ENCODE peak calls at places on chromosomes 7 and 10, in ten cellular contexts. Q is spleen, Y is Calu3, E is AG09309, W is thoracic aorta, A is uterus, S is endothelial cell, X is left lung, R is right atrium auricular region, J is BJ. O is an unnamed sample.

GRCh38 chr7:129949292-129950133 is 3.2 kb downstream of the UBE2H start:
- DNase-seq in Q (no peak), Y (peak), E (no peak), W (no peak), A (peak), S (peak), X (no peak), R (no peak), J (peak), O (peak)

GRCh38 chr7:43454936-43455518 is 127.9 kb upstream of the STK17A start:
- DNase-seq in Q (no peak), Y (peak), E (no peak), W (no peak), A (no peak), S (no peak), X (no peak), R (no peak), J (peak), O (peak)

GRCh38 chr7:19915596-19915995 is 142.2 kb upstream of the TMEM196 start:
- DNase-seq in Q (no peak), Y (no peak), E (no peak), W (no peak), A (no peak), S (no peak), X (no peak), R (no peak), J (no peak), O (no peak)

GRCh38 chr10:62178568-62178967 is 90.1 kb downstream of the RTKN2 start:
- DNase-seq in Q (no peak), Y (no peak), E (no peak), W (no peak), A (no peak), S (no peak), X (no peak), R (no peak), J (no peak), O (no peak)

GRCh38 chr10:111098679-111099437 is 22.0 kb downstream of the ADRA2A start:
- DNase-seq in Q (no peak), Y (peak), E (no peak), W (no peak), A (no peak), S (no peak), X (no peak), R (no peak), J (no peak), O (no peak)

GRCh38 chr10:767211-767610 is 77.7 kb upstream of the DIP2C start:
- DNase-seq in Q (no peak), Y (no peak), E (no peak), W (no peak), A (no peak), S (no peak), X (no peak), R (no peak), J (no peak), O (no peak)

GRCh38 chr7:113793171-113793570 is 125.6 kb downstream of the PPP1R3A start:
- DNase-seq in Q (no peak), Y (no peak), E (no peak), W (no peak), A (no peak), S (no peak), X (no peak), R (no peak), J (no peak), O (no peak)

GRCh38 chr10:77139145-77139692 is 498.4 kb downstream of the KCNMA1 start:
- DNase-seq in Q (no peak), Y (no peak), E (no peak), W (no peak), A (no peak), S (no peak), X (no peak), R (no peak), J (peak), O (no peak)

GRCh38 chr10:85187047-85187446 is 858.7 kb downstream of the CCSER2 start:
- DNase-seq in Q (no peak), Y (no peak), E (no peak), W (no peak), A (no peak), S (no peak), X (no peak), R (no peak), J (no peak), O (no peak)

GRCh38 chr7:30989008-30989823 is 25.5 kb downstream of the GHRHR start:
- DNase-seq in Q (no peak), Y (no peak), E (no peak), W (no peak), A (no peak), S (no peak), X (no peak), R (no peak), J (no peak), O (no peak)

GRCh38 chr10:89129850-89130396 is 77.2 kb downstream of the CH25H start:
- DNase-seq in Q (no peak), Y (no peak), E (peak), W (no peak), A (no peak), S (no peak), X (no peak), R (no peak), J (peak), O (no peak)

GRCh38 chr7:47516386-47516785 is 65.5 kb downstream of the TNS3 start:
- DNase-seq in Q (peak), Y (no peak), E (no peak), W (no peak), A (no peak), S (no peak), X (no peak), R (no peak), J (no peak), O (no peak)

GRCh38 chr10:5442056-5442989 is 30.0 kb downstream of the NET1 start:
- DNase-seq in Q (no peak), Y (peak), E (no peak), W (no peak), A (peak), S (peak), X (no peak), R (no peak), J (no peak), O (peak)

GRCh38 chr7:50780436-50780835 is 2.3 kb downstream of the GRB10 start:
- DNase-seq in Q (no peak), Y (no peak), E (no peak), W (no peak), A (no peak), S (no peak), X (no peak), R (no peak), J (no peak), O (no peak)

GRCh38 chr10:92699518-92700272 is 9.9 kb downstream of the HHEX start:
- DNase-seq in Q (peak), Y (no peak), E (no peak), W (no peak), A (no peak), S (peak), X (peak), R (no peak), J (no peak), O (no peak)

GRCh38 chr7:76122516-76123239 is 74.8 kb downstream of the MDH2 start:
- DNase-seq in Q (no peak), Y (no peak), E (no peak), W (no peak), A (no peak), S (no peak), X (no peak), R (no peak), J (no peak), O (no peak)

GRCh38 chr10:78752251-78752650 is 316.5 kb upstream of the ZMIZ1 start:
- DNase-seq in Q (peak), Y (no peak), E (no peak), W (no peak), A (no peak), S (no peak), X (no peak), R (no peak), J (no peak), O (no peak)

GRCh38 chr10:5570007-5570655 is 45.4 kb downstream of the CALML3 start:
- DNase-seq in Q (peak), Y (no peak), E (no peak), W (no peak), A (no peak), S (no peak), X (no peak), R (no peak), J (no peak), O (no peak)

GRCh38 chr7:36951257-36951697 is 227.0 kb upstream of the AOAH start:
- DNase-seq in Q (no peak), Y (no peak), E (no peak), W (no peak), A (no peak), S (no peak), X (no peak), R (no peak), J (no peak), O (peak)

GRCh38 chr10:49613160-49613881 is 516 bp upstream of the CHAT start:
- DNase-seq in Q (peak), Y (no peak), E (no peak), W (no peak), A (no peak), S (no peak), X (no peak), R (no peak), J (no peak), O (peak)

GRCh38 chr10:75889051-75889450 is 457.6 kb downstream of the LRMDA start:
- DNase-seq in Q (no peak), Y (no peak), E (no peak), W (no peak), A (no peak), S (no peak), X (no peak), R (no peak), J (no peak), O (no peak)

GRCh38 chr10:70367195-70367796 is 15.1 kb downstream of the LRRC20 start:
- DNase-seq in Q (no peak), Y (no peak), E (no peak), W (no peak), A (no peak), S (no peak), X (no peak), R (no peak), J (peak), O (no peak)

GRCh38 chr7:108614903-108615302 is 45.2 kb downstream of the DNAJB9 start:
- DNase-seq in Q (no peak), Y (no peak), E (no peak), W (no peak), A (no peak), S (no peak), X (no peak), R (no peak), J (no peak), O (no peak)

GRCh38 chr7:97215556-97215955 is 98.1 kb downstream of the SDHAF3 start:
- DNase-seq in Q (no peak), Y (no peak), E (no peak), W (no peak), A (no peak), S (no peak), X (peak), R (no peak), J (no peak), O (no peak)

GRCh38 chr10:61750943-61751471 is 88.3 kb downstream of the CABCOCO1 start:
- DNase-seq in Q (peak), Y (peak), E (no peak), W (no peak), A (peak), S (peak), X (peak), R (no peak), J (no peak), O (peak)

GRCh38 chr7:77684030-77684429 is 12.2 kb upstream of the RSBN1L start:
- DNase-seq in Q (no peak), Y (no peak), E (peak), W (peak), A (peak), S (peak), X (no peak), R (peak), J (no peak), O (no peak)

GRCh38 chr10:12628964-12629766 is 279.8 kb downstream of the CAMK1D start:
- DNase-seq in Q (no peak), Y (no peak), E (no peak), W (no peak), A (no peak), S (no peak), X (no peak), R (no peak), J (no peak), O (no peak)

GRCh38 chr7:14275346-14275745 is 285.9 kb upstream of the ETV1 start:
- DNase-seq in Q (no peak), Y (no peak), E (peak), W (no peak), A (no peak), S (no peak), X (no peak), R (no peak), J (no peak), O (no peak)

GRCh38 chr7:157739056-157739455 is 402.3 kb downstream of the DNAJB6 start:
- DNase-seq in Q (no peak), Y (no peak), E (no peak), W (no peak), A (no peak), S (no peak), X (no peak), R (no peak), J (no peak), O (no peak)

GRCh38 chr7:152459724-152460251 is 24.0 kb upstream of the KMT2C start:
- DNase-seq in Q (no peak), Y (no peak), E (no peak), W (no peak), A (no peak), S (no peak), X (peak), R (no peak), J (no peak), O (no peak)

GRCh38 chr7:106092204-106092603 is 19.9 kb downstream of the SYPL1 start:
- DNase-seq in Q (no peak), Y (no peak), E (no peak), W (no peak), A (no peak), S (no peak), X (no peak), R (no peak), J (no peak), O (no peak)

GRCh38 chr7:100642534-100642907 is 1.2 kb upstream of the TFR2 start:
- DNase-seq in Q (peak), Y (no peak), E (no peak), W (no peak), A (no peak), S (no peak), X (no peak), R (no peak), J (no peak), O (peak)

GRCh38 chr10:128147669-128148068 is 21.4 kb upstream of the MKI67 start:
- DNase-seq in Q (no peak), Y (no peak), E (peak), W (no peak), A (no peak), S (no peak), X (no peak), R (no peak), J (peak), O (no peak)

GRCh38 chr10:125160856-125161569 is 650 bp upstream of the CTBP2 start:
- DNase-seq in Q (peak), Y (peak), E (no peak), W (no peak), A (peak), S (peak), X (peak), R (peak), J (no peak), O (peak)
- TF ChIP-seq CTCF in Q (no peak), Y (no peak), E (peak), W (peak), A (peak), S (no peak), X (peak), R (peak), J (no peak), O (peak)

GRCh38 chr10:13759167-13759566 is 172.4 kb downstream of the PRPF18 start:
- DNase-seq in Q (no peak), Y (no peak), E (no peak), W (no peak), A (no peak), S (no peak), X (no peak), R (no peak), J (no peak), O (no peak)

GRCh38 chr10:13758302-13758701 is 171.5 kb downstream of the PRPF18 start:
- DNase-seq in Q (no peak), Y (peak), E (no peak), W (no peak), A (no peak), S (peak), X (no peak), R (no peak), J (no peak), O (no peak)

GRCh38 chr10:13761490-13762091 is 174.8 kb downstream of the PRPF18 start:
- DNase-seq in Q (no peak), Y (no peak), E (no peak), W (no peak), A (no peak), S (no peak), X (no peak), R (no peak), J (no peak), O (no peak)

GRCh38 chr10:13758761-13759160 is 172.0 kb downstream of the PRPF18 start:
- DNase-seq in Q (no peak), Y (no peak), E (no peak), W (no peak), A (no peak), S (no peak), X (no peak), R (no peak), J (no peak), O (no peak)
- TF ChIP-seq CTCF in Q (no peak), Y (no peak), E (no peak), W (no peak), A (no peak), S (no peak), X (no peak), R (no peak), J (no peak), O (no peak)

GRCh38 chr7:96179341-96179740 is 142.6 kb downstream of the SLC25A13 start:
- DNase-seq in Q (no peak), Y (no peak), E (no peak), W (no peak), A (no peak), S (no peak), X (no peak), R (no peak), J (no peak), O (no peak)

GRCh38 chr7:96178581-96178980 is 143.3 kb downstream of the SLC25A13 start:
- DNase-seq in Q (no peak), Y (no peak), E (no peak), W (no peak), A (no peak), S (no peak), X (no peak), R (no peak), J (no peak), O (no peak)

GRCh38 chr7:96177353-96177752 is 144.5 kb downstream of the SLC25A13 start:
- DNase-seq in Q (no peak), Y (no peak), E (no peak), W (no peak), A (no peak), S (no peak), X (no peak), R (no peak), J (no peak), O (no peak)

GRCh38 chr7:96181174-96181573 is 140.7 kb downstream of the SLC25A13 start:
- DNase-seq in Q (no peak), Y (no peak), E (no peak), W (no peak), A (no peak), S (no peak), X (no peak), R (no peak), J (no peak), O (no peak)

GRCh38 chr7:96179863-96180262 is 142.0 kb downstream of the SLC25A13 start:
- DNase-seq in Q (no peak), Y (no peak), E (no peak), W (no peak), A (no peak), S (no peak), X (no peak), R (no peak), J (no peak), O (no peak)
- TF ChIP-seq CTCF in Q (no peak), Y (no peak), E (peak), W (no peak), A (no peak), S (no peak), X (no peak), R (no peak), J (peak), O (no peak)

GRCh38 chr7:117172283-117172682 is 150.6 kb downstream of the WNT2 start:
- DNase-seq in Q (no peak), Y (no peak), E (no peak), W (no peak), A (no peak), S (no peak), X (no peak), R (no peak), J (no peak), O (no peak)

GRCh38 chr7:117173001-117173400 is 149.9 kb downstream of the WNT2 start:
- DNase-seq in Q (no peak), Y (no peak), E (no peak), W (no peak), A (no peak), S (no peak), X (no peak), R (no peak), J (no peak), O (no peak)

GRCh38 chr7:117176311-117176710 is 146.5 kb downstream of the WNT2 start:
- DNase-seq in Q (no peak), Y (no peak), E (no peak), W (no peak), A (no peak), S (no peak), X (no peak), R (no peak), J (no peak), O (no peak)

GRCh38 chr7:117169907-117170306 is 153.0 kb downstream of the WNT2 start:
- DNase-seq in Q (no peak), Y (peak), E (no peak), W (peak), A (no peak), S (no peak), X (no peak), R (no peak), J (no peak), O (no peak)

DNA sequence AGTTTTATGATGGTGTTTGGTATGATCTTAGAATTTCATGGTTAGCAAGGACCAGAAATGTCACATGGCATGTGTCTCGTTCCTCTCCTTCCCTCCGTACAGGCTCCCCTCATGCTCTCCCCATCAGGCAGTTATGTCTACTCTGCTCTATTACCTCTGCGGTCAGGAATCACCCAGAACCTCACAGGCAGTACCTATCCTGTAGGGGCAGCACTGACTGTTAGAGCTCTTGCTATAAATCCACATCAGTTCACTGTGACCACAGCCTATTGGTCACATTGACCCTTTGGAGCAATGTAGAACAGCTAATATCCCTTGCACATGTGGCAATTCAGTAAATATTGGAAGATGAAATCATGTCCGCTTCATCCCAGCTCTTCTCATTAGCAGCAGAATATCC is 151.8 kb downstream of the WNT2 start:
- DNase-seq in Q (no peak), Y (no peak), E (no peak), W (no peak), A (no peak), S (no peak), X (no peak), R (no peak), J (no peak), O (no peak)
- TF ChIP-seq CTCF in Q (no peak), Y (no peak), E (no peak), W (no peak), A (no peak), S (no peak), X (no peak), R (no peak), J (no peak), O (no peak)